ENCODE peak calls at places on chromosome 5, in six cellular contexts. R, X, O, N, D and Y are unnamed samples.

GRCh38 chr5:29122306-29122705 is 2071.2 kb upstream of the CDH6 start:
- DNase-seq in X (no peak), D (peak; percentile 7), N (no peak), O (no peak), R (no peak), Y (no peak)

GRCh38 chr5:82406200-82406773 is 128.1 kb upstream of the RPS23 start:
- DNase-seq in D (peak; percentile 36), X (no peak), R (peak; percentile 93), N (no peak), O (no peak), Y (no peak)

GRCh38 chr5:11904270-11904906 is at the start of gene CTNND2:
- DNase-seq in R (peak; percentile 76), N (no peak), X (peak; percentile 72), D (peak; percentile 94), O (peak; percentile 67), Y (peak; percentile 86)

GRCh38 chr5:178121450-178122276 is 8.3 kb downstream of the N4BP3 start:
- DNase-seq in R (no peak), O (peak; percentile 48), X (peak; percentile 57), D (no peak), N (peak; percentile 78), Y (no peak)

GRCh38 chr5:179362355-179362754 is 17.1 kb upstream of the ADAMTS2 start:
- DNase-seq in X (no peak), D (peak; percentile 56), N (no peak), R (no peak), O (no peak), Y (no peak)

GRCh38 chr5:43396762-43397304 is 15.4 kb downstream of the CCL28 start:
- DNase-seq in X (peak; percentile 53), R (peak; percentile 78), O (peak; percentile 11), D (peak; percentile 83), N (no peak), Y (peak; percentile 22)

GRCh38 chr5:19795218-19795617 is 192.8 kb downstream of the CDH18 start:
- DNase-seq in R (peak; percentile 62), N (no peak), D (peak; percentile 66), X (no peak), O (no peak), Y (peak; percentile 32)

GRCh38 chr5:149521739-149522373 is 29.4 kb downstream of the CSNK1A1 start:
- DNase-seq in R (peak; percentile 87), N (no peak), X (no peak), D (no peak), O (no peak), Y (no peak)

GRCh38 chr5:31774779-31775178 is 135.8 kb downstream of the PDZD2 start:
- DNase-seq in N (no peak), O (no peak), R (no peak), X (no peak), D (no peak), Y (peak; percentile 42)

GRCh38 chr5:50415912-50416311 is 25.2 kb downstream of the EMB start:
- DNase-seq in D (no peak), R (no peak), N (peak; percentile 96), X (no peak), O (peak; percentile 87), Y (no peak)

GRCh38 chr5:38046093-38046492 is 206.3 kb upstream of the GDNF start:
- DNase-seq in O (peak; percentile 2), D (no peak), X (no peak), N (no peak), R (no peak), Y (no peak)

GRCh38 chr5:142063878-142064331 is 44.7 kb upstream of the NDFIP1 start:
- DNase-seq in R (no peak), O (no peak), D (peak; percentile 78), N (no peak), X (peak; percentile 82), Y (peak; percentile 46)

GRCh38 chr5:76701298-76701697 is 14.6 kb upstream of the F2R start:
- DNase-seq in N (no peak), D (no peak), X (no peak), O (no peak), R (peak; percentile 79), Y (no peak)

GRCh38 chr5:14017904-14018303 is 73.4 kb upstream of the DNAH5 start:
- DNase-seq in R (no peak), D (no peak), N (no peak), X (no peak), O (no peak), Y (no peak)

GRCh38 chr5:25858019-25858418 is 1180.4 kb downstream of the CDH9 start:
- DNase-seq in D (peak; percentile 88), N (no peak), R (no peak), X (peak; percentile 14), O (peak; percentile 10), Y (peak; percentile 14)

GRCh38 chr5:158594595-158595242 is 505.0 kb downstream of the EBF1 start:
- DNase-seq in D (no peak), N (no peak), O (no peak), R (no peak), X (no peak), Y (no peak)

GRCh38 chr5:155564541-155564940 is 551.0 kb downstream of the KIF4B start:
- DNase-seq in N (no peak), X (no peak), O (no peak), D (no peak), R (no peak), Y (no peak)

GRCh38 chr5:180027449-180028089 is 44.0 kb downstream of the RNF130 start:
- DNase-seq in D (no peak), R (no peak), X (no peak), O (no peak), N (no peak), Y (no peak)

GRCh38 chr5:99379187-99379586 is 450.4 kb upstream of the CHD1 start:
- DNase-seq in R (no peak), O (peak; percentile 31), N (no peak), D (peak; percentile 58), X (no peak), Y (no peak)

GRCh38 chr5:137217599-137218200 is 281.4 kb downstream of the SPOCK1 start:
- DNase-seq in N (no peak), O (no peak), D (no peak), R (peak; percentile 49), X (no peak), Y (no peak)
- TF ChIP-seq EZH2phosphoT487 in N (no peak), O (no peak), D (no peak), R (no peak), X (no peak), Y (no peak)

GRCh38 chr5:84724683-84725082 is 340.0 kb upstream of the EDIL3 start:
- DNase-seq in O (no peak), D (no peak), X (no peak), N (no peak), R (peak; percentile 58), Y (no peak)

GRCh38 chr5:84727708-84728107 is 343.0 kb upstream of the EDIL3 start:
- DNase-seq in D (no peak), X (no peak), N (no peak), O (no peak), R (no peak), Y (no peak)

GRCh38 chr5:84729326-84729725 is 344.6 kb upstream of the EDIL3 start:
- DNase-seq in X (no peak), O (no peak), N (no peak), D (no peak), R (no peak), Y (no peak)

GRCh38 chr5:84725946-84726570 is 341.4 kb upstream of the EDIL3 start:
- DNase-seq in N (no peak), X (no peak), O (no peak), R (peak; percentile 23), D (no peak), Y (no peak)

DNA sequence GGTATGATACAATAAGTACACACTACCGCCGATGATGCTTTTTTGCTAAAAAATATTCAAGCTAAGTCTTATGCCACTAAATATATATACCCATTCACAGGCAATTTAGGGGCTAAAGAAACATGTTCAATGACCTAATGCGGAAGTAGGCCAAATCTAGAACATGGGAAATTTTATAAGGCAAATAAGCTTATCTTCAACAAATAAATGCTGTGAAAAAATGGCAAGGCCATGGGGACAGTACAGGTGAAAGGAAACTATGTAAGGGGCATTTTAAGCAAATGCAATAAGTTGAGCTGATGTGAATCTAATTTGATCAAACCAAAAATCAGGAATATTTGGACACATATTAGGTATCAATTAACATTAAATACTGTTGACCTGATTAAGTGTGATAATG is 339.5 kb upstream of the EDIL3 start:
- DNase-seq in X (no peak), N (no peak), D (no peak), R (no peak), O (no peak), Y (no peak)
- H3K4me2 ChIP-seq in X (no peak overlapping the region), N (no peak overlapping the region), D (no peak overlapping the region), R (no peak overlapping the region), O (no peak overlapping the region), Y (no peak overlapping the region)

DNA sequence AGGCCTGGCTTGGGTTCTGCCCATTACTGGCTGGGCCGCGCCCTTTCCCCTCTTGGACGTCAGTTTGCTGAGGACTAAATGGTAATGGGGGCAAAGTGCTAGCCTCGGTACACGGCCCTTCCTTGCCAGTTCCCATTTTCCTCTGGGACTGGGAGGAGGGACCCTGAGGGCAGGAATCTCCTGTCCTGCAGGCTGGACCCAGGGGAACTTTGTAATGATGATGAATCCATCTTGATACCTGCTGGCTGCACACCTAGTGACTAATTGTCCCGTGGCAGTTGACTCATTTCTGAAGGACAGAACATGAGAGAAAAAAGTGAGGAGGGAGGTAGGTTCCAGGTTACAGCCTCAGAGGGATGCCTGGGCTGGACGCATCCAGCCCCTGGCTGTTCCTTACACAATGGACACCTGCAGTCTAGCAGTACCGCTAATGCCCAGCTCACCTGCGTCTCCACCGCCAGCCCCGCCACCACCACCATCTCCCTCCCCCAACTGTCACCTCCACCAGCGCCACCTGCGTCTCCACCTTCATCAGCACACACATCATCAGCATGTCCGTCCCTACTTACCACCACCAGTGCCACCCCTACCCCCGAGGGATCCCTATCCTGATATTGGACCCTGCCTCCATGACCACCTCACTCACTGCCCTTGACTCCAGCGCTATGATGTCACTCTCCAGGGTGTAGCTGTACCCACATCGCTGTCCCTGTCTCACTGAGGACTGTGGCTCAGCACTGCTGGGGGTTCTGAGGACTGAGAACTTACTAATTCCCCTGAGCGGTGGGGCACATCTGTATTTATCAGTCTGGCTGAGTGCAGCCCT is 4.3 kb downstream of the CDHR2 start:
- DNase-seq in X (no peak), R (peak; percentile 95), O (no peak), D (no peak), N (no peak), Y (peak; percentile 76)
- TF ChIP-seq EZH2phosphoT487 in X (no peak), R (no peak), O (no peak), D (no peak), N (no peak), Y (no peak)

GRCh38 chr5:6718161-6718681 is 5.0 kb downstream of the TENT4A start:
- DNase-seq in O (no peak), D (no peak), R (no peak), N (no peak), X (no peak), Y (no peak)

GRCh38 chr5:6717247-6717646 is 4.0 kb downstream of the TENT4A start:
- DNase-seq in O (no peak), D (no peak), R (no peak), X (no peak), N (no peak), Y (no peak)

GRCh38 chr5:6716634-6717149 is 3.5 kb downstream of the TENT4A start:
- DNase-seq in X (no peak), O (no peak), D (no peak), R (no peak), N (no peak), Y (no peak)

GRCh38 chr5:6715758-6716633 is 2.8 kb downstream of the TENT4A start:
- DNase-seq in D (no peak), N (peak; percentile 48), O (peak; percentile 58), X (no peak), R (no peak), Y (no peak)

DNA sequence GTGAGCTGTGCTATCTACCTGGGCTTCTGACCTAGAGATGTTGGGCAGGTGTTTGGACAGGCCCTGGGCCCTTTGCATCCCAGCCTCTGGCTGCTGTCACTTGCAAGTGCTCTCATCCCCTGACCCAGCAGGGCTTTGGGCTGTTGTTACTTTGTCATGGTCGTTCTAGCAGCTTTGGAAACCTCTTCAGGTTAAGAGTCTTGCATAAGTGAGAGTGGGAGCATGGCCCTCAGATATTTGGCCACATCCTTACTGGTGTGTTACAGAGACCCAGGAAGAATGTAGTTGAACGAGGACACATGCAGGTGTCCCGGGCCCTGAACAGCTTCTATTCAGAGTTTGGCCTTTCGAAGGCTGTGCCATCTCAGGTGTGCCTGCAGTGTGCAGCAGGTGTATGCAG is 4.5 kb downstream of the TENT4A start:
- DNase-seq in X (no peak), O (no peak), R (no peak), D (no peak), N (peak; percentile 32), Y (no peak)
- H3K4me2 ChIP-seq in X (peak overlapping the region; percentile 93), O (peak overlapping the region; percentile 91), R (peak overlapping the region; percentile 84), D (no peak overlapping the region), N (peak overlapping the region; percentile 97), Y (peak overlapping the region; percentile 86)